ENCODE peak calls at places on chromosomes 11 and 22, in seven cellular contexts. K is neural progenitor cell, Y is MM.1S, X is OCI-LY7, N is GM23338, B is HCT116, M is SK-N-SH. V is an unnamed sample.

GRCh38 chr11:5712507-5712906 is 22.9 kb downstream of the TRIM22 start:
- DNase-seq in K (no peak), X (peak; percentile 62), Y (no peak), M (no peak), N (peak; percentile 31), B (peak; percentile 7), V (no peak)

GRCh38 chr22:46263208-46263575 is at the start of gene PKDREJ:
- DNase-seq in K (no peak), M (no peak), B (no peak), Y (no peak), X (no peak), N (no peak), V (no peak)

GRCh38 chr22:30969532-30970355 is 679 bp downstream of the TUG1 start:
- DNase-seq in M (no peak), B (no peak), X (peak; percentile 79), K (no peak), Y (peak; percentile 40), N (peak; percentile 59), V (peak; percentile 65)

GRCh38 chr11:45483361-45483760 is 182.1 kb downstream of the CHST1 start:
- DNase-seq in Y (no peak), K (no peak), B (no peak), N (no peak), X (no peak), M (no peak), V (no peak)

GRCh38 chr11:90218606-90219005 is 4.2 kb downstream of the CHORDC1 start:
- DNase-seq in N (peak; percentile 63), K (peak; percentile 55), Y (no peak), B (no peak), X (no peak), M (no peak), V (no peak)

GRCh38 chr11:2071748-2072385 is 67.3 kb downstream of the IGF2 start:
- DNase-seq in Y (no peak), M (no peak), K (no peak), B (no peak), X (no peak), N (no peak), V (no peak)

GRCh38 chr11:21658654-21659193 is 534.2 kb upstream of the ANO5 start:
- DNase-seq in M (no peak), B (no peak), Y (no peak), N (no peak), K (no peak), X (no peak), V (no peak)

GRCh38 chr11:96054870-96055705 is 131.2 kb upstream of the MTMR2 start:
- DNase-seq in Y (peak; percentile 23), M (peak; percentile 38), N (peak; percentile 59), X (peak; percentile 54), K (peak; percentile 85), B (peak; percentile 27), V (no peak)

GRCh38 chr11:63961608-63962412 is 12.6 kb upstream of the COX8A start:
- DNase-seq in M (peak; percentile 83), B (no peak), Y (no peak), K (peak; percentile 29), N (peak; percentile 55), X (no peak), V (peak; percentile 31)

GRCh38 chr11:30914143-30914762 is 328.1 kb upstream of the MPPED2 start:
- DNase-seq in X (peak; percentile 23), K (peak; percentile 88), N (peak; percentile 87), B (peak; percentile 15), Y (peak; percentile 14), M (peak; percentile 62), V (peak; percentile 85)

GRCh38 chr11:18721576-18722292 is 4.3 kb downstream of the IGSF22 start:
- DNase-seq in K (peak; percentile 78), M (peak; percentile 74), X (peak; percentile 48), Y (peak; percentile 63), N (peak; percentile 86), B (peak; percentile 45), V (peak; percentile 61)

GRCh38 chr11:18723991-18724390 is 2.0 kb downstream of the IGSF22 start:
- DNase-seq in N (no peak), X (no peak), Y (no peak), K (no peak), B (no peak), M (no peak), V (no peak)

GRCh38 chr11:18720811-18721575 is 5.0 kb downstream of the IGSF22 start:
- DNase-seq in K (peak; percentile 94), M (peak; percentile 89), Y (peak; percentile 84), N (peak; percentile 98), X (no peak), B (peak; percentile 28), V (peak; percentile 90)

GRCh38 chr11:18720086-18720810 is 5.7 kb downstream of the IGSF22 start:
- DNase-seq in K (peak; percentile 29), N (no peak), B (no peak), X (no peak), Y (no peak), M (no peak), V (peak; percentile 64)

DNA sequence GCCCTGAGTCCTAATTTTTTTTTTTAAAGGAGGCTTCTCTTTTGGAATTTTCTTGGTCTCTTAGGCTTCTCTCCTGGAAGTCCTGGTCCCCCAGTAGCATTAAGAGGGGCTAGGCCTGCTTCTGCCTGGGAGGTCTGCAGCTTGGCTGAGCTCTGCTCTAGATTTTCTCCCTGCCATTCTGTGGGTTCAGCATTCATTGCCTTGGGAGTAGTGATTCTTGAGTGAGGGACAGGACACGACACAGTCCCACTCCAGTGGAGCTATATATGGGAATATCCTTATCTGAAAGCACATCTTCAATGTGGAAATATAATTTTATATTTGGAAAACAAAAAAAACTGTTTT is 3.7 kb downstream of the IGSF22 start:
- DNase-seq in K (no peak), N (no peak), Y (no peak), X (no peak), B (no peak), M (no peak), V (no peak)
- TF ChIP-seq CTCF in K (no peak), N (no peak), Y (no peak), X (peak; percentile 62), B (no peak), M (no peak), V (no peak)

DNA sequence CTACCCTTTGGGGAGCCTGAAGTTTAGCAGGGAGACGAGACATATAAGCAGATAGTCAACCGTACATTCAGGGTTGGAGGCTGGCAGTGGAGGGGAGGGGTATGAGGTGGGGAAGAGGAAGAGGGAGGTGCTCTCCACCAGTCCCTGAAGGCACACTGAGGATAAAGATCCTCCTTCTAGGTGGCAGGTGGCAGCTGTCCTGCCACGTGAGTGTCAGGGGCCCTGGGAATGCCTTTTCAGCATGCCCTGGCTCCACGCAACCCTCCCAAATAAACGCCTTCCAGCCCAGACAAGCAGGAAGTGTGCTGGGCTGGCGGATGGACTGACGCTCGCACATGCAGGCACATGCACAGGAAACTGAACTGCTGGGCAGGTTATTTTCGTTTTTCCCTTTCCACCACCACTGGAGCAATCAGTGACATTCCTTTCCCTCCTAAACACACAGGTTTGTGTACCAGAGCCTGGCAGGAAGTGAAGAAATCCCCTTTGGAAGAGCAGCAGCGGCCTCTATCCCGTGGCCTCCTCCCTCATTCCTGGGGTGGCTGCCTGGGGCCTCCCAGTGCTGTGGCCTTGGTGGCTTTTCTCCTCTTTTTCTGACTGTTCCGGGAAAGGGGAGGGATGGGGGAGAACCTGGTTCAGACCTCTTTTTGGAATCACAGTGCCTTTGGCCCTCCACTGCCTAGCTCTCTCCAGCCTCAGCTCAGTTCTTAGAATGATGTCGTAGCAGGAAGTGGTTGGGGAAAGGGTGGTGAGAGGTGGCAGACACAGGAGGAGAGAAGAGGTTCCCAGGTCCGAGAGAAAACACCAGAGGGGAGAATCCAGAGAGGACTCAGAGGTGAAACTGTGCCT is 157.0 kb upstream of the TIMP3 start:
- DNase-seq in M (no peak), B (no peak), Y (no peak), K (no peak), N (peak; percentile 36), X (no peak), V (peak; percentile 69)
- TF ChIP-seq EZH2phosphoT487 in M (no peak), B (no peak), Y (no peak), K (no peak), N (no peak), X (no peak), V (no peak)

GRCh38 chr11:119178166-119178680 is 7.1 kb upstream of the NHERF4 start:
- DNase-seq in M (no peak), K (no peak), N (no peak), B (no peak), Y (no peak), X (no peak), V (no peak)
- H3K27ac ChIP-seq in M (no peak overlapping the region), K (no peak overlapping the region), N (no peak overlapping the region), B (no peak overlapping the region), Y (no peak overlapping the region), X (no peak overlapping the region), V (no peak overlapping the region)

DNA sequence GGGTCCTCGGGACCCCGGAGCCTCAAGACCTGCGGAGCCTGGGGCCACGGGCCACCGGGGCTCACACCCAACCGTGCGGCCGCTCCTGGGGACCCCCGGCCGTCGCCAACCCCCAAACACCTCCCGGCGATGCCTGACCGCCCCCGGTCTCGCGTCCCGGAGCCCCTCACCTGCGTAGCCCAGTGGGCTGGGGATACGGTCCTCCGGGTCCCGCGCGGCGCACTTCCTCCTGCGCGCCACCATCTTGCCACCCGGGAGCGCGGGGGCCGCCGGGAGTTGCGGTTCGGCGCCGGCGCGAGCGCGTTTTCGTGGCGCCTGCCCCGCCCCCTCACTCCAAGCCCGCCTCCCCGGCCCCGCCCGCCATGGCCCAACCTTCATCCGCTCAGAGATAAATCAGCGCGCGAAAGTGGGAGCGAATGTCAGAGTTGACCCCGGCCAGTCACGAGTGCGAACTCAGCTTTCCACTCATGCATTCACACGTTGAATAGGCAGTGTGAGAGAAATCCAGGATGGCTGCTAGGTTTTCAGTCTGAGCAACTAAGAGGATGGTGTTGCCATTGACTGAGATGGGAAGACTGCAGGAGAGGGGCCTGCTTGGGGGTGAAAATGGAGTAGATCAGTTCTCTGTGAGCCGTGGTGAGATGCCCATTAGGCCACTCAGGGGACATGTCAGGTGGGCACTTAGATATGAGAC is at the start of gene RRP7A:
- DNase-seq in B (no peak), M (peak; percentile 82), X (peak; percentile 85), K (peak; percentile 90), N (peak; percentile 90), Y (peak; percentile 85), V (peak; percentile 95)
- TF ChIP-seq CTCF in B (no peak), M (no peak), X (no peak), K (peak; percentile 19), N (no peak), Y (no peak), V (no peak)

GRCh38 chr22:37749831-37750595 is 53.2 kb downstream of the TRIOBP start:
- DNase-seq in X (no peak), N (no peak), Y (no peak), M (no peak), K (no peak), B (no peak), V (no peak)
- TF ChIP-seq EZH2phosphoT487 in X (no peak), N (no peak), Y (no peak), M (no peak), K (no peak), B (no peak), V (no peak)

GRCh38 chr11:73257342-73258103 is 14.6 kb upstream of the P2RY6 start:
- DNase-seq in M (no peak), X (no peak), K (peak; percentile 54), N (peak; percentile 33), Y (no peak), B (peak; percentile 27), V (no peak)
- H3K27ac ChIP-seq in M (peak overlapping the region; percentile 56), X (no peak overlapping the region), K (no peak overlapping the region), N (no peak overlapping the region), Y (no peak overlapping the region), B (peak overlapping the region; percentile 55), V (no peak overlapping the region)

V was measured in hepatocyte.